ENCODE peak calls at places on chromosomes 6 and 20, in five cellular contexts. O is cardiac muscle cell; V is EL; D is stimulated activated CD8-positive, alpha-beta memory T cell treated with anti-CD3 and anti-CD28 coated beads, Interleukin-2, amount 100 ng/mL, for 48 hours; B is progenitor cell of endocrine pancreas. E is an unnamed sample.

GRCh38 chr20:21505810-21506530 is 7.9 kb downstream of the NKX2-2 start:
- DNase-seq in V (peak; percentile 37), B (peak; percentile 70), D (peak; percentile 55), O (peak; percentile 70), E (no peak)

GRCh38 chr20:18692453-18692852 is 104.6 kb downstream of the DTD1 start:
- DNase-seq in B (no peak), O (no peak), D (no peak), V (peak; percentile 43), E (no peak)

GRCh38 chr20:38892091-38892981 is 33.9 kb upstream of the FAM83D start:
- DNase-seq in D (no peak), O (no peak), V (no peak), B (no peak), E (no peak)

GRCh38 chr6:168149015-168149414 is 70.0 kb upstream of the FRMD1 start:
- DNase-seq in B (no peak), D (no peak), V (no peak), O (no peak), E (no peak)

GRCh38 chr20:3686867-3687321 is 5.1 kb upstream of the ADAM33 start:
- DNase-seq in B (no peak), D (no peak), V (peak; percentile 92), O (no peak), E (peak; percentile 93)

GRCh38 chr6:149566372-149567193 is at the start of gene GINM1:
- DNase-seq in O (peak; percentile 64), B (peak; percentile 49), V (peak; percentile 43), D (peak; percentile 27), E (peak; percentile 37)

GRCh38 chr6:29509239-29509638 is 21.5 kb upstream of the MAS1L start:
- DNase-seq in D (no peak), B (no peak), O (no peak), V (no peak), E (no peak)

GRCh38 chr6:45378324-45378926 is 691 bp upstream of the SUPT3H start:
- DNase-seq in O (peak; percentile 39), D (peak; percentile 11), V (no peak), B (no peak), E (peak; percentile 36)

GRCh38 chr6:108635505-108636226 is 74.9 kb downstream of the FOXO3 start:
- DNase-seq in B (no peak), O (no peak), V (no peak), D (no peak), E (no peak)

GRCh38 chr6:144162977-144163376 is 12.7 kb downstream of the STX11 start:
- DNase-seq in O (no peak), D (no peak), B (no peak), V (no peak), E (no peak)

GRCh38 chr6:121748376-121748775 is 312.9 kb downstream of the GJA1 start:
- DNase-seq in O (no peak), D (no peak), V (peak; percentile 17), B (no peak), E (no peak)

GRCh38 chr20:2300420-2300819 is 4.6 kb downstream of the TGM3 start:
- DNase-seq in O (no peak), D (no peak), B (no peak), V (no peak), E (no peak)

GRCh38 chr6:85469276-85470022 is 19.6 kb downstream of the NT5E start:
- DNase-seq in D (no peak), V (peak; percentile 53), O (no peak), B (no peak), E (no peak)

GRCh38 chr6:140346461-140346860 is 972.0 kb upstream of the CITED2 start:
- DNase-seq in O (peak; percentile 2), B (no peak), D (no peak), V (peak; percentile 78), E (no peak)

GRCh38 chr6:33748851-33749250 is 2.1 kb upstream of the IP6K3 start:
- DNase-seq in D (no peak), B (no peak), V (no peak), O (no peak), E (no peak)

GRCh38 chr6:43976706-43977403 is 150.4 kb downstream of the MRPL14 start:
- DNase-seq in D (no peak), V (no peak), O (no peak), B (no peak), E (no peak)

GRCh38 chr20:23047001-23047737 is 2.3 kb downstream of the THBD start:
- DNase-seq in O (no peak), D (no peak), B (no peak), V (no peak), E (no peak)

GRCh38 chr6:13836170-13836569 is 21.8 kb upstream of the MCUR1 start:
- DNase-seq in V (no peak), B (no peak), D (no peak), O (no peak), E (no peak)

GRCh38 chr20:35171753-35172433 is at the start of gene PROCR:
- DNase-seq in O (peak; percentile 32), B (no peak), V (peak; percentile 98), D (no peak), E (peak; percentile 90)

GRCh38 chr20:42483694-42484303 is 705.9 kb downstream of the PTPRT start:
- DNase-seq in O (peak; percentile 53), B (no peak), V (no peak), D (no peak), E (no peak)

GRCh38 chr20:38260378-38261053 is at the start of gene KIAA1755:
- DNase-seq in D (no peak), B (no peak), V (no peak), O (peak; percentile 8), E (no peak)

GRCh38 chr6:32413427-32414047 is 6.6 kb upstream of the BTNL2 start:
- DNase-seq in B (peak; percentile 74), V (peak; percentile 71), O (peak; percentile 77), D (peak; percentile 78), E (peak; percentile 71)

GRCh38 chr20:57056651-57057050 is 209.8 kb downstream of the BMP7 start:
- DNase-seq in B (no peak), O (no peak), V (no peak), D (no peak), E (no peak)

GRCh38 chr6:34142599-34142998 is 3.3 kb downstream of the GRM4 start:
- DNase-seq in V (no peak), O (peak; percentile 52), B (no peak), D (no peak), E (no peak)

GRCh38 chr6:139888691-139889122 is 514.3 kb upstream of the CITED2 start:
- DNase-seq in B (no peak), V (peak; percentile 62), D (no peak), O (peak; percentile 62), E (no peak)

GRCh38 chr20:22795897-22796296 is 211.5 kb upstream of the FOXA2 start:
- DNase-seq in B (no peak), D (no peak), O (no peak), V (peak; percentile 100), E (peak; percentile 80)

GRCh38 chr6:43606019-43606418 is 23.0 kb downstream of the GTPBP2 start:
- DNase-seq in V (no peak), O (no peak), B (no peak), D (no peak), E (no peak)

GRCh38 chr20:17967595-17968365 is 814 bp downstream of the SNX5 start:
- DNase-seq in V (peak; percentile 28), O (peak; percentile 18), B (no peak), D (no peak), E (no peak)

GRCh38 chr20:59024111-59024530 is 4.9 kb downstream of the TUBB1 start:
- DNase-seq in B (no peak), O (no peak), D (no peak), V (no peak), E (no peak)

GRCh38 chr20:22373164-22373895 is 211.0 kb downstream of the FOXA2 start:
- DNase-seq in V (no peak), D (no peak), O (no peak), B (no peak), E (no peak)

E was measured in tibial artery.